ENCODE peak calls at places on chromosomes 2 and 18, in four cellular contexts. L is HepG2, Y is A549, N is K562. F is an unnamed sample.

GRCh38 chr2:70985956-70986355 is 7.5 kb downstream of the ANKRD53 start:
- DNase-seq in Y (no peak), L (no peak), N (no peak), F (no peak)

GRCh38 chr2:925309-925708 is 25.3 kb upstream of the SNTG2 start:
- DNase-seq in L (no peak), Y (no peak), N (no peak), F (no peak)

GRCh38 chr2:85887566-85888019 is 1.2 kb downstream of the ST3GAL5 start:
- DNase-seq in Y (peak; percentile 57), N (peak; percentile 17), L (no peak), F (peak; percentile 50)

GRCh38 chr2:29559608-29560007 is 361.8 kb downstream of the ALK start:
- DNase-seq in Y (no peak), L (no peak), N (no peak), F (no peak)

GRCh38 chr2:72159211-72159610 is 11.5 kb upstream of the CYP26B1 start:
- DNase-seq in N (no peak), L (no peak), Y (no peak), F (no peak)

GRCh38 chr2:17195016-17195415 is 323.2 kb downstream of the RAD51AP2 start:
- DNase-seq in L (no peak), N (no peak), Y (no peak), F (no peak)

GRCh38 chr2:145740302-145740701 is 1220.4 kb upstream of the ZEB2 start:
- DNase-seq in Y (no peak), N (no peak), L (no peak), F (peak; percentile 66)

GRCh38 chr2:10406491-10406890 is 41.6 kb downstream of the ODC1 start:
- DNase-seq in L (no peak), N (no peak), Y (no peak), F (no peak)

GRCh38 chr2:241802421-241802749 is 6.6 kb upstream of the NEU4 start:
- DNase-seq in N (no peak), L (no peak), Y (no peak), F (no peak)

GRCh38 chr2:124804014-124804940 is 779.2 kb downstream of the CNTNAP5 start:
- DNase-seq in Y (peak; percentile 40), N (peak; percentile 43), L (peak; percentile 69), F (no peak)

GRCh38 chr2:239110595-239111048 is 262.7 kb downstream of the TWIST2 start:
- DNase-seq in L (no peak), Y (no peak), N (no peak), F (no peak)

GRCh38 chr2:147062073-147062472 is 782.8 kb upstream of the ACVR2A start:
- DNase-seq in L (no peak), Y (no peak), N (no peak), F (no peak)

GRCh38 chr2:226732478-226733188 is 67.0 kb downstream of the IRS1 start:
- DNase-seq in N (no peak), L (peak; percentile 65), Y (no peak), F (no peak)

GRCh38 chr2:20509301-20509765 is 62.5 kb downstream of the RHOB start:
- DNase-seq in N (no peak), L (no peak), Y (no peak), F (no peak)

GRCh38 chr2:150663143-150663542 is 175.7 kb upstream of the RND3 start:
- DNase-seq in Y (no peak), N (no peak), L (no peak), F (peak; percentile 33)

GRCh38 chr2:218997730-218998129 is 4.5 kb upstream of the CRYBA2 start:
- DNase-seq in Y (no peak), L (no peak), N (peak; percentile 33), F (no peak)

GRCh38 chr2:47031909-47032668 is 116.5 kb upstream of the MCFD2 start:
- DNase-seq in L (no peak), Y (peak; percentile 35), N (no peak), F (no peak)

GRCh38 chr18:598053-598665 is 1.4 kb downstream of the CLUL1 start:
- DNase-seq in Y (no peak), N (no peak), L (no peak), F (no peak)

GRCh38 chr18:8365006-8365405 is 244.2 kb upstream of the RAB12 start:
- DNase-seq in N (no peak), Y (no peak), L (no peak), F (no peak)
- TF ChIP-seq JUN in N (no peak), Y (no peak), L (no peak), F (no peak)

GRCh38 chr2:75204833-75205232 is 5.5 kb upstream of the TACR1 start:
- DNase-seq in L (no peak), N (no peak), Y (no peak), F (no peak)

GRCh38 chr2:75195076-75195691 is 4.1 kb downstream of the TACR1 start:
- DNase-seq in N (no peak), L (no peak), Y (no peak), F (no peak)

GRCh38 chr2:75202359-75202758 is 3.0 kb upstream of the TACR1 start:
- DNase-seq in Y (no peak), N (no peak), L (no peak), F (no peak)

GRCh38 chr2:75199428-75200011 is at the start of gene TACR1:
- DNase-seq in N (peak; percentile 39), L (peak; percentile 41), Y (peak; percentile 86), F (peak; percentile 42)

GRCh38 chr2:75200140-75200985 is 1.0 kb upstream of the TACR1 start:
- DNase-seq in L (no peak), Y (peak; percentile 68), N (no peak), F (peak; percentile 9)
- TF ChIP-seq MYC in L (no peak), Y (no peak), N (no peak), F (no peak)

GRCh38 chr2:27217173-27218121 is at the start of gene CAD:
- DNase-seq in Y (peak; percentile 92), L (peak; percentile 54), N (peak; percentile 93), F (peak; percentile 93)
- TF ChIP-seq POLR2A in Y (peak; percentile 90), L (peak; percentile 72), N (peak; percentile 87), F (peak; percentile 85)

DNA sequence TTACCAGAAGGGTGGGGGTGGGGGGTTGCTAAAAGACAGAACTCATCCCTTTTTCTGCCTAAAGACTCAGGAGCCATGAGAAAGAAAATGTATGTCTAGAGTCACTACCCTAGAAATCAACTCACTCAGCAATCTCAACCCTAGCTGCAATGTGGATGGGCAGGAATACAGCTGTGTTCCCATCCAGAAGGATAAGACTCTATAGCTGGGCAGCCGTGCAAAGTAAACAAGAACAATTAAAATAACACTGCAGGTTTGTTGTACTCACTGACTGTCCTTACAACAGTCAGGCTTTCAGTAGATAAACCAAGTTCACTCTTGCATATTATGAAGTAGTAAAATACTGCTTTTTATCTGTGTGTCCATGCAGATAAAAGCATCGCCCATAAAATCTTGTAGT is 74.0 kb downstream of the ESCO1 start:
- DNase-seq in L (no peak), N (no peak), Y (no peak), F (no peak)
- TF ChIP-seq JUN in L (no peak), N (no peak), Y (no peak), F (no peak)

GRCh38 chr2:133653116-133653515 is 84.9 kb upstream of the NCKAP5 start:
- DNase-seq in N (no peak), L (no peak), Y (no peak), F (no peak)

GRCh38 chr2:133655565-133656113 is 87.4 kb upstream of the NCKAP5 start:
- DNase-seq in Y (no peak), N (no peak), L (no peak), F (no peak)

GRCh38 chr2:133660511-133660910 is 92.2 kb upstream of the NCKAP5 start:
- DNase-seq in Y (no peak), N (no peak), L (no peak), F (no peak)

GRCh38 chr2:133658020-133658903 is 90.0 kb upstream of the NCKAP5 start:
- DNase-seq in L (no peak), N (no peak), Y (no peak), F (peak; percentile 13)

GRCh38 chr2:133657591-133657990 is 89.3 kb upstream of the NCKAP5 start:
- DNase-seq in Y (no peak), L (no peak), N (no peak), F (no peak)
- TF ChIP-seq MYC in Y (no peak), L (no peak), N (no peak), F (no peak)

GRCh38 chr2:231413921-231414476 is 18.5 kb downstream of the B3GNT7 start:
- DNase-seq in Y (no peak), L (peak; percentile 71), N (no peak), F (no peak)
- TF ChIP-seq POLR2A in Y (no peak), L (no peak), N (no peak), F (no peak)

GRCh38 chr2:109455731-109456691 is 157.8 kb downstream of the SEPTIN10 start:
- DNase-seq in L (no peak), N (no peak), Y (no peak), F (no peak)
- TF ChIP-seq JUN in L (no peak), N (no peak), Y (no peak), F (no peak)

DNA sequence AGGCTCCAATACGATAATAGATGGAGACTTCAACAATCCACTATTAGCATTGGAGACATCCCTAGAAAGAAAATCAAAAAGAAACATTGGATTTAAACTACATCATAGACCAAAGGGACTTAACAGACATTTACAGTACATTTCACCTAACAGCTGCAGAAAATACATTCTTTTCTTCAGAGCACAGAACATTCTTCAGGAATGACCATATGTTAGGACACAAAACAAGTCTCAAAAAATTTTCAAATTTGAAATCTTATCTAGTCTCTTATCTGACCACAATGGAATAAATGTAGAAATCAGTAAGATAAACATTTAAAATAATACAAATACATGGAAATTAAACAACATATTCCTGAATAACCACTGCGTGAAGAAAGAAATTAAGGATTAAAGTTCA is 68.7 kb downstream of the STRADB start:
- DNase-seq in N (no peak), Y (no peak), L (no peak), F (no peak)
- TF ChIP-seq MYC in N (no peak), Y (no peak), L (no peak), F (no peak)

F was measured in endothelial cell of umbilical vein.